ENCODE peak calls at places on chromosomes 2 and 18, in seven cellular contexts. I is left lung; S is A549; A is heart left ventricle; R is left ventricle myocardium inferior; F is endothelial cell of umbilical vein; Q is CD8-positive, alpha-beta T cell. M is an unnamed sample.

GRCh38 chr2:30979822-30980245 is 158.4 kb downstream of the GALNT14 start:
- DNase-seq in S (peak), A (peak), I (peak), R (peak), Q (no peak), F (no peak), M (peak)

GRCh38 chr18:51235011-51235789 is 37.7 kb upstream of the MEX3C start:
- DNase-seq in F (no peak), S (peak), A (no peak), R (no peak), I (no peak), Q (no peak), M (no peak)

GRCh38 chr18:67310826-67311225 is 205.7 kb downstream of the DSEL start:
- DNase-seq in F (peak), A (no peak), Q (no peak), R (no peak), S (peak), I (no peak), M (no peak)

GRCh38 chr18:50465211-50466153 is 90.6 kb downstream of the SKA1 start:
- DNase-seq in S (no peak), A (no peak), R (no peak), F (no peak), I (no peak), Q (no peak), M (no peak)

GRCh38 chr18:25350561-25351201 is 1.3 kb downstream of the ZNF521 start:
- DNase-seq in Q (peak), A (peak), F (peak), R (peak), S (no peak), I (peak), M (no peak)

GRCh38 chr2:61452392-61452791 is 18.5 kb downstream of the USP34 start:
- DNase-seq in S (no peak), A (no peak), I (no peak), F (no peak), Q (no peak), R (no peak), M (no peak)

GRCh38 chr18:70659026-70659726 is 370.3 kb downstream of the SOCS6 start:
- DNase-seq in F (no peak), I (no peak), Q (peak), R (no peak), S (peak), A (no peak), M (no peak)

GRCh38 chr2:51165534-51166260 is 133.8 kb upstream of the NRXN1 start:
- DNase-seq in A (no peak), R (no peak), I (no peak), F (no peak), Q (no peak), S (no peak), M (no peak)

GRCh38 chr2:157840568-157841156 is 35.5 kb downstream of the ACVR1 start:
- DNase-seq in I (peak), F (peak), R (peak), Q (no peak), A (peak), S (no peak), M (peak)

GRCh38 chr2:95264626-95265025 is 9.6 kb upstream of the PROM2 start:
- DNase-seq in A (peak), S (no peak), Q (no peak), R (no peak), I (no peak), F (no peak), M (no peak)

GRCh38 chr18:74399225-74399887 is 57.8 kb downstream of the DIPK1C start:
- DNase-seq in S (no peak), A (peak), F (no peak), I (no peak), R (peak), Q (no peak), M (no peak)

GRCh38 chr2:118940008-118940407 is 2.0 kb upstream of the MARCO start:
- DNase-seq in A (no peak), S (no peak), F (no peak), I (no peak), Q (no peak), R (no peak), M (no peak)

GRCh38 chr18:46400449-46400848 is 256.6 kb downstream of the LOXHD1 start:
- DNase-seq in A (no peak), Q (no peak), S (no peak), R (no peak), F (no peak), I (no peak), M (no peak)

GRCh38 chr2:13578547-13578946 is 861.8 kb downstream of the TRIB2 start:
- DNase-seq in S (no peak), R (no peak), Q (no peak), I (no peak), F (no peak), A (no peak), M (no peak)

GRCh38 chr2:240423788-240424191 is 11.7 kb upstream of the GPC1 start:
- DNase-seq in R (peak), S (no peak), A (no peak), F (no peak), Q (no peak), I (peak), M (no peak)

GRCh38 chr2:16664809-16665745 is 557 bp downstream of the CYRIA start:
- DNase-seq in S (no peak), F (no peak), Q (no peak), A (peak), R (no peak), I (no peak), M (no peak)

GRCh38 chr2:102619414-102620319 is at the start of gene SLC9A2:
- DNase-seq in Q (no peak), F (peak), R (peak), I (no peak), S (peak), A (no peak), M (no peak)

GRCh38 chr2:205372141-205372540 is 310.2 kb upstream of the NRP2 start:
- DNase-seq in F (no peak), A (no peak), R (no peak), Q (no peak), S (no peak), I (no peak), M (no peak)

GRCh38 chr2:43592443-43592842 is 3.4 kb downstream of the THADA start:
- DNase-seq in S (no peak), I (no peak), Q (no peak), A (no peak), R (no peak), F (no peak), M (no peak)

GRCh38 chr2:172293952-172294351 is 133.4 kb upstream of the ITGA6 start:
- DNase-seq in R (peak), A (peak), S (no peak), Q (no peak), F (no peak), I (peak), M (no peak)

GRCh38 chr2:53813151-53813550 is 26.3 kb downstream of the ERLEC1 start:
- DNase-seq in S (no peak), A (no peak), I (no peak), Q (no peak), R (no peak), F (no peak), M (no peak)

GRCh38 chr2:9473985-9474360 is 378 bp upstream of the IAH1 start:
- DNase-seq in I (peak), S (no peak), A (peak), R (peak), F (peak), Q (peak), M (no peak)

GRCh38 chr2:9477914-9478313 is 3.6 kb downstream of the IAH1 start:
- DNase-seq in I (no peak), S (no peak), Q (no peak), R (no peak), F (no peak), A (no peak), M (no peak)

GRCh38 chr2:9471212-9471611 is 3.1 kb upstream of the IAH1 start:
- DNase-seq in I (no peak), Q (no peak), S (no peak), A (no peak), R (no peak), F (no peak), M (no peak)

GRCh38 chr2:9473308-9473984 is 905 bp upstream of the IAH1 start:
- DNase-seq in A (no peak), F (no peak), I (no peak), Q (peak), S (peak), R (no peak), M (no peak)

GRCh38 chr2:9474361-9475117 is at the start of gene IAH1:
- DNase-seq in F (peak), Q (peak), S (peak), A (peak), R (peak), I (peak), M (no peak)
- H3K27ac ChIP-seq in F (peak), Q (peak), S (peak), A (peak), R (peak), I (peak), M (peak)

DNA sequence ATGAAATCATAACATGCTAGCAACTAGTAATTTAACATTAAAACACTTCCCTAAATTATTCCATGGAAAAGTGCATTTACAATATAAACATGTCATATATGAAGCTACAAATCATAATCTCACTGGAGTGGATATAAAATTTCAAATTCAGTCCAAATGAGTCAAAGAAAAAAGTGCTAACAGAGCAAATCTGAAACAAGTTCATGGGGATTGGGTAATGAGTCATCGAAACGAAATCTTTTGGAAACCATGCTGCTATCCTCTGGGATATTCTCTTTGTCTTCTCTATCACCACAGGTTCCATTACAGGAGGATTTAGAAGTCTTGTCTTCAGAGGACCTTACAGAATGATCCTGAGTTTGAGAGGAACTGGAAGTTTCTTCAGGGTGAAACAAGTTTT is 34.1 kb downstream of the STK17B start:
- DNase-seq in S (no peak), A (no peak), R (no peak), F (no peak), I (no peak), Q (no peak), M (no peak)
- TF ChIP-seq CTCF in S (no peak), A (no peak), R (no peak), F (no peak), I (no peak), Q (no peak), M (no peak)

DNA sequence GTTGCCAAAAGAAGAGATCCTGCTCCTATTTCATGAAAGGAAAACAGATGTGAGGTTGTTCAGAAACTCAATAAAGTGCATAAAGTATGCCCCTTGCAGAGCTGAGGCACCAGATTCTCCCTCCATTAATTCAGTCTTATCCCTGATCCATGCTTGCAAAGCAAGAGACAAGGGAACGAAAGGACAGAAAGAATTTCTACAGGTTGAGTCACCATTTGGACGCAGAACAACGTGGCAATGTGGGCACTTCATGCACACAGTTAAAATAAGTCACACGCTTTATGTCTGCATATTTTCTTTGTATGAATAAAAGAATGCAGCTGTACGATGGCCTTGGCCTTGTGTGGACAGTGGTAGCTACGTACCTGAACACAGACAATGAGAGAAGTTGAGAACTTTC is 321.7 kb upstream of the REV1 start:
- DNase-seq in I (no peak), F (no peak), Q (no peak), S (no peak), A (no peak), R (no peak), M (no peak)
- H3K27ac ChIP-seq in I (no peak), F (no peak), Q (no peak), S (no peak), A (no peak), R (no peak), M (no peak)

GRCh38 chr18:36839835-36840234 is 10.9 kb downstream of the KIAA1328 start:
- DNase-seq in I (no peak), S (no peak), R (no peak), Q (no peak), F (no peak), A (no peak), M (no peak)

GRCh38 chr18:36833120-36833519 is 4.2 kb downstream of the KIAA1328 start:
- DNase-seq in S (no peak), F (no peak), A (no peak), Q (no peak), R (no peak), I (no peak), M (no peak)

GRCh38 chr18:36831139-36831538 is 2.2 kb downstream of the KIAA1328 start:
- DNase-seq in A (no peak), R (no peak), Q (no peak), F (peak), S (no peak), I (no peak), M (no peak)

GRCh38 chr18:36830141-36830495 is 1.2 kb downstream of the KIAA1328 start:
- DNase-seq in Q (no peak), F (no peak), I (no peak), R (no peak), S (no peak), A (no peak), M (no peak)

GRCh38 chr18:36835927-36836326 is 7.0 kb downstream of the KIAA1328 start:
- DNase-seq in F (no peak), Q (no peak), A (no peak), S (no peak), R (no peak), I (no peak), M (no peak)
- TF ChIP-seq CTCF in F (no peak), Q (no peak), A (no peak), S (no peak), R (no peak), I (no peak), M (no peak)

GRCh38 chr18:10927290-10927979 is 221.9 kb downstream of the PIEZO2 start:
- DNase-seq in I (no peak), F (peak), S (no peak), Q (no peak), A (no peak), R (no peak), M (no peak)

GRCh38 chr18:10930078-10930477 is 219.3 kb downstream of the PIEZO2 start:
- DNase-seq in F (no peak), I (no peak), S (no peak), Q (no peak), R (no peak), A (no peak), M (no peak)

GRCh38 chr18:10926565-10927194 is 222.7 kb downstream of the PIEZO2 start:
- DNase-seq in R (no peak), F (peak), S (no peak), A (no peak), I (no peak), Q (no peak), M (no peak)

GRCh38 chr18:10927980-10928605 is 221.3 kb downstream of the PIEZO2 start:
- DNase-seq in R (no peak), F (no peak), A (no peak), S (no peak), Q (no peak), I (no peak), M (no peak)

GRCh38 chr18:10928971-10929373 is 220.4 kb downstream of the PIEZO2 start:
- DNase-seq in I (no peak), A (no peak), F (no peak), R (no peak), S (no peak), Q (no peak), M (no peak)
- H3K27ac ChIP-seq in I (no peak), A (no peak), F (no peak), R (no peak), S (no peak), Q (no peak), M (no peak)

GRCh38 chr2:127065932-127066318 is 41.0 kb downstream of the BIN1 start:
- DNase-seq in F (no peak), A (no peak), R (no peak), I (no peak), S (no peak), Q (no peak), M (no peak)

GRCh38 chr2:127065299-127065931 is 41.5 kb downstream of the BIN1 start:
- DNase-seq in A (no peak), S (no peak), F (no peak), I (no peak), R (no peak), Q (no peak), M (no peak)

GRCh38 chr2:127066942-127067341 is 40.0 kb downstream of the BIN1 start:
- DNase-seq in A (peak), R (peak), Q (no peak), F (no peak), S (no peak), I (peak), M (no peak)

GRCh38 chr2:127063701-127064590 is 43.0 kb downstream of the BIN1 start:
- DNase-seq in A (no peak), Q (no peak), S (no peak), F (no peak), I (no peak), R (no peak), M (no peak)

GRCh38 chr2:127064642-127065250 is 42.2 kb downstream of the BIN1 start:
- DNase-seq in A (peak), I (peak), F (peak), S (peak), R (peak), Q (peak), M (peak)
- TF ChIP-seq CTCF in A (peak), I (no peak), F (no peak), S (peak), R (no peak), Q (no peak), M (peak)

GRCh38 chr2:37583867-37584266 is 87.6 kb downstream of the CDC42EP3 start:
- DNase-seq in R (no peak), Q (no peak), A (no peak), I (no peak), S (no peak), F (peak), M (no peak)
- H3K27ac ChIP-seq in R (no peak), Q (no peak), A (no peak), I (no peak), S (peak), F (peak), M (peak)

DNA sequence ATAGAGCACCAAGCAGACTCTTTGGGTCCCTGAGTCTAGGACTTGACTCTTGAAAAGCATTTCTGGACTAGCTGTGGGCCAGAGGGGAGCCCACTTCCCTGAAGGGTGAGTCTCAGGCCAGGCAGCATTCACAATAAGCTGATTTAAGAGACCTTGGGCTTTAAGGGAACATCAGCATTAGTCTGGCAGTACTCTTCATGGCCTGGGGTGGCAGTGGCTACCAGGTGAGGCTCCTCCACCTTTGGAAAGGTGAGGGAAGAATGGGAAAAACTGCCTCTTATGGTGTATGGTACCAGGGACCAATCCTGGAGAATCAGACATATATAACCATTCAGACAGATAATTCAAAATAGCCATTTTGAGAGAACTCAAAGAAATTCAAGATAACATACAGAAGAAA is 599.9 kb upstream of the POU3F3 start:
- DNase-seq in I (no peak), S (no peak), F (no peak), A (no peak), R (no peak), Q (no peak), M (no peak)
- TF ChIP-seq CTCF in I (no peak), S (no peak), F (no peak), A (no peak), R (no peak), Q (no peak), M (no peak)

GRCh38 chr18:63185979-63186378 is 133.6 kb downstream of the BCL2 start:
- DNase-seq in I (no peak), Q (no peak), F (no peak), S (no peak), R (no peak), A (no peak), M (no peak)
- H3K27ac ChIP-seq in I (no peak), Q (no peak), F (no peak), S (no peak), R (peak), A (no peak), M (no peak)

M was measured in thoracic aorta.